ENCODE peak calls at places on chromosomes 7 and 10, in eight cellular contexts. One of them, this sample, is unnamed.

GRCh38 chr10:8054498-8055407 is at the start of gene GATA3:
- DNase-seq in anterior cingulate cortex: no peak
- DNase-seq in MM.1S: no peak
- DNase-seq in globus pallidus: no peak
- DNase-seq in cardiac muscle cell: peak
- DNase-seq in effector memory CD4-positive, alpha-beta T cell: peak
- DNase-seq in substantia nigra: no peak
- DNase-seq in transverse colon: peak
- DNase-seq in this sample: peak

GRCh38 chr10:93280699-93281366 is 201.3 kb downstream of the MYOF start:
- DNase-seq in anterior cingulate cortex: no peak
- DNase-seq in MM.1S: no peak
- DNase-seq in globus pallidus: no peak
- DNase-seq in cardiac muscle cell: no peak
- DNase-seq in effector memory CD4-positive, alpha-beta T cell: no peak
- DNase-seq in substantia nigra: no peak
- DNase-seq in transverse colon: no peak
- DNase-seq in this sample: no peak

GRCh38 chr7:107854989-107855388 is 36.0 kb upstream of the DLD start:
- DNase-seq in anterior cingulate cortex: no peak
- DNase-seq in MM.1S: no peak
- DNase-seq in globus pallidus: no peak
- DNase-seq in cardiac muscle cell: no peak
- DNase-seq in effector memory CD4-positive, alpha-beta T cell: no peak
- DNase-seq in substantia nigra: no peak
- DNase-seq in transverse colon: no peak
- DNase-seq in this sample: no peak

GRCh38 chr10:644076-644942 is 45.2 kb downstream of the DIP2C start:
- DNase-seq in anterior cingulate cortex: no peak
- DNase-seq in MM.1S: no peak
- DNase-seq in globus pallidus: no peak
- DNase-seq in cardiac muscle cell: no peak
- DNase-seq in effector memory CD4-positive, alpha-beta T cell: no peak
- DNase-seq in substantia nigra: no peak
- DNase-seq in transverse colon: peak
- DNase-seq in this sample: no peak

GRCh38 chr7:47873767-47874166 is 74.5 kb downstream of the PKD1L1 start:
- DNase-seq in anterior cingulate cortex: no peak
- DNase-seq in MM.1S: no peak
- DNase-seq in globus pallidus: no peak
- DNase-seq in cardiac muscle cell: no peak
- DNase-seq in effector memory CD4-positive, alpha-beta T cell: no peak
- DNase-seq in substantia nigra: no peak
- DNase-seq in transverse colon: no peak
- DNase-seq in this sample: no peak

GRCh38 chr10:48470893-48471805 is 133.7 kb downstream of the ARHGAP22 start:
- DNase-seq in anterior cingulate cortex: no peak
- DNase-seq in MM.1S: no peak
- DNase-seq in globus pallidus: no peak
- DNase-seq in cardiac muscle cell: no peak
- DNase-seq in effector memory CD4-positive, alpha-beta T cell: no peak
- DNase-seq in substantia nigra: no peak
- DNase-seq in transverse colon: no peak
- DNase-seq in this sample: no peak

GRCh38 chr7:7585241-7585928 is 18.7 kb downstream of the MIOS start:
- DNase-seq in anterior cingulate cortex: no peak
- DNase-seq in MM.1S: no peak
- DNase-seq in globus pallidus: no peak
- DNase-seq in cardiac muscle cell: no peak
- DNase-seq in effector memory CD4-positive, alpha-beta T cell: no peak
- DNase-seq in substantia nigra: no peak
- DNase-seq in transverse colon: no peak
- DNase-seq in this sample: no peak

GRCh38 chr10:72099054-72099921 is 10.9 kb upstream of the SPOCK2 start:
- DNase-seq in anterior cingulate cortex: no peak
- DNase-seq in MM.1S: no peak
- DNase-seq in globus pallidus: no peak
- DNase-seq in cardiac muscle cell: no peak
- DNase-seq in effector memory CD4-positive, alpha-beta T cell: no peak
- DNase-seq in substantia nigra: no peak
- DNase-seq in transverse colon: no peak
- DNase-seq in this sample: no peak

GRCh38 chr7:30888783-30889182 is 22.9 kb upstream of the AQP1 start:
- DNase-seq in anterior cingulate cortex: no peak
- DNase-seq in MM.1S: no peak
- DNase-seq in globus pallidus: no peak
- DNase-seq in cardiac muscle cell: peak
- DNase-seq in effector memory CD4-positive, alpha-beta T cell: no peak
- DNase-seq in substantia nigra: no peak
- DNase-seq in transverse colon: no peak
- DNase-seq in this sample: peak

GRCh38 chr10:17578603-17579002 is 38.6 kb downstream of the HACD1 start:
- DNase-seq in anterior cingulate cortex: no peak
- DNase-seq in MM.1S: no peak
- DNase-seq in globus pallidus: no peak
- DNase-seq in cardiac muscle cell: no peak
- DNase-seq in effector memory CD4-positive, alpha-beta T cell: no peak
- DNase-seq in substantia nigra: no peak
- DNase-seq in transverse colon: no peak
- DNase-seq in this sample: no peak

GRCh38 chr10:99432047-99432446 is 1.6 kb upstream of the GOT1 start:
- DNase-seq in anterior cingulate cortex: no peak
- DNase-seq in MM.1S: no peak
- DNase-seq in globus pallidus: no peak
- DNase-seq in cardiac muscle cell: no peak
- DNase-seq in effector memory CD4-positive, alpha-beta T cell: no peak
- DNase-seq in substantia nigra: no peak
- DNase-seq in transverse colon: no peak
- DNase-seq in this sample: no peak

GRCh38 chr7:119640861-119641260 is 632.1 kb upstream of the KCND2 start:
- DNase-seq in anterior cingulate cortex: no peak
- DNase-seq in MM.1S: no peak
- DNase-seq in globus pallidus: no peak
- DNase-seq in cardiac muscle cell: no peak
- DNase-seq in effector memory CD4-positive, alpha-beta T cell: no peak
- DNase-seq in substantia nigra: no peak
- DNase-seq in transverse colon: no peak
- DNase-seq in this sample: no peak